ENCODE peak calls at places on chromosomes 5 and 9, in ten cellular contexts. Z, Q, M, N, C, K, I, A, U and O are unnamed samples.

GRCh38 chr5:11385901-11386293 is 518.3 kb downstream of the CTNND2 start:
- DNase-seq in Z (no peak), Q (no peak), M (no peak), N (no peak), C (no peak), K (no peak), I (no peak), A (no peak), U (no peak), O (no peak)

GRCh38 chr9:95813923-95814322 is 61.6 kb upstream of the ERCC6L2 start:
- DNase-seq in Z (no peak), Q (no peak), M (no peak), N (no peak), C (no peak), K (no peak), I (no peak), A (no peak), U (no peak), O (peak)

GRCh38 chr5:68243251-68243650 is 27.7 kb downstream of the PIK3R1 start:
- DNase-seq in Z (no peak), Q (no peak), M (no peak), N (no peak), C (no peak), K (no peak), I (no peak), A (no peak), U (no peak), O (no peak)

GRCh38 chr5:137146402-137146889 is 352.7 kb downstream of the SPOCK1 start:
- DNase-seq in Z (peak), Q (no peak), M (no peak), N (peak), C (no peak), K (no peak), I (peak), A (no peak), U (no peak), O (peak)

GRCh38 chr9:32260481-32260880 is 124.0 kb upstream of the ACO1 start:
- DNase-seq in Z (no peak), Q (no peak), M (no peak), N (no peak), C (no peak), K (no peak), I (no peak), A (no peak), U (no peak), O (no peak)

GRCh38 chr5:117204926-117205869 is 630.6 kb upstream of the SEMA6A start:
- DNase-seq in Z (no peak), Q (no peak), M (no peak), N (no peak), C (no peak), K (no peak), I (no peak), A (no peak), U (no peak), O (no peak)

GRCh38 chr5:174532453-174533126 is 191.8 kb upstream of the MSX2 start:
- DNase-seq in Z (peak), Q (no peak), M (no peak), N (peak), C (peak), K (peak), I (peak), A (peak), U (peak), O (peak)

GRCh38 chr9:133754187-133754586 is 16.0 kb upstream of the SARDH start:
- DNase-seq in Z (no peak), Q (no peak), M (no peak), N (no peak), C (peak), K (no peak), I (no peak), A (no peak), U (no peak), O (no peak)

GRCh38 chr5:176501333-176501732 is 35.9 kb downstream of the RNF44 start:
- DNase-seq in Z (no peak), Q (no peak), M (no peak), N (no peak), C (no peak), K (no peak), I (no peak), A (no peak), U (no peak), O (no peak)

GRCh38 chr5:144198386-144198785 is 27.7 kb downstream of the KCTD16 start:
- DNase-seq in Z (no peak), Q (no peak), M (no peak), N (peak), C (no peak), K (no peak), I (no peak), A (no peak), U (no peak), O (peak)

GRCh38 chr9:110932883-110933282 is 105.4 kb downstream of the LPAR1 start:
- DNase-seq in Z (no peak), Q (no peak), M (no peak), N (no peak), C (no peak), K (no peak), I (no peak), A (no peak), U (no peak), O (no peak)

GRCh38 chr5:51095481-51095880 is 287.8 kb upstream of the ISL1 start:
- DNase-seq in Z (no peak), Q (no peak), M (no peak), N (no peak), C (no peak), K (no peak), I (no peak), A (no peak), U (no peak), O (no peak)

GRCh38 chr9:105415344-105415980 is 32.4 kb upstream of the FSD1L start:
- DNase-seq in Z (no peak), Q (peak), M (peak), N (peak), C (no peak), K (no peak), I (peak), A (peak), U (peak), O (peak)

GRCh38 chr5:51651476-51651875 is 268.2 kb downstream of the ISL1 start:
- DNase-seq in Z (no peak), Q (no peak), M (no peak), N (no peak), C (no peak), K (no peak), I (no peak), A (no peak), U (no peak), O (peak)

GRCh38 chr9:89848060-89849040 is 243.5 kb downstream of the GADD45G start:
- DNase-seq in Z (no peak), Q (no peak), M (no peak), N (no peak), C (no peak), K (no peak), I (no peak), A (no peak), U (no peak), O (no peak)

GRCh38 chr5:102670224-102670836 is 84.8 kb upstream of the PAM start:
- DNase-seq in Z (no peak), Q (no peak), M (no peak), N (peak), C (no peak), K (no peak), I (peak), A (peak), U (no peak), O (peak)